ENCODE peak calls at places on chromosomes 3 and 15, in four cellular contexts. One of them, this sample, is unnamed.

GRCh38 chr3:187989458-187990153 is 164.4 kb upstream of the LPP start:
- DNase-seq in dorsolateral prefrontal cortex: no peak
- DNase-seq in PC-9: no peak
- DNase-seq in osteocyte: peak
- DNase-seq in this sample: no peak

GRCh38 chr3:14320221-14320620 is 82.2 kb upstream of the SLC6A6 start:
- DNase-seq in dorsolateral prefrontal cortex: no peak
- DNase-seq in PC-9: no peak
- DNase-seq in osteocyte: no peak
- DNase-seq in this sample: no peak

GRCh38 chr3:28606283-28606682 is 257.7 kb upstream of the AZI2 start:
- DNase-seq in dorsolateral prefrontal cortex: no peak
- DNase-seq in PC-9: no peak
- DNase-seq in osteocyte: no peak
- DNase-seq in this sample: no peak

GRCh38 chr15:70121656-70122297 is 24.1 kb upstream of the TLE3 start:
- DNase-seq in dorsolateral prefrontal cortex: no peak
- DNase-seq in PC-9: no peak
- DNase-seq in osteocyte: no peak
- DNase-seq in this sample: peak

GRCh38 chr3:129103296-129103695 is 18.3 kb downstream of the RAB43 start:
- DNase-seq in dorsolateral prefrontal cortex: no peak
- DNase-seq in PC-9: no peak
- DNase-seq in osteocyte: no peak
- DNase-seq in this sample: no peak

GRCh38 chr3:78734048-78734637 is 1033.7 kb downstream of the ROBO1 start:
- DNase-seq in dorsolateral prefrontal cortex: no peak
- DNase-seq in PC-9: no peak
- DNase-seq in osteocyte: no peak
- DNase-seq in this sample: peak

GRCh38 chr3:64214002-64214696 is 11.1 kb downstream of the PRICKLE2 start:
- DNase-seq in dorsolateral prefrontal cortex: no peak
- DNase-seq in PC-9: peak
- DNase-seq in osteocyte: no peak
- DNase-seq in this sample: peak

GRCh38 chr3:48989126-48989795 is 780 bp upstream of the P4HTM start:
- DNase-seq in dorsolateral prefrontal cortex: no peak
- DNase-seq in PC-9: no peak
- DNase-seq in osteocyte: no peak
- DNase-seq in this sample: no peak

GRCh38 chr15:92377083-92377789 is 16.4 kb upstream of the ST8SIA2 start:
- DNase-seq in dorsolateral prefrontal cortex: peak
- DNase-seq in PC-9: no peak
- DNase-seq in osteocyte: no peak
- DNase-seq in this sample: no peak

GRCh38 chr3:177041021-177041729 is 156.1 kb downstream of the TBL1XR1 start:
- DNase-seq in dorsolateral prefrontal cortex: no peak
- DNase-seq in PC-9: no peak
- DNase-seq in osteocyte: no peak
- DNase-seq in this sample: peak

GRCh38 chr15:51801391-51801835 is 28.0 kb upstream of the TMOD3 start:
- DNase-seq in dorsolateral prefrontal cortex: no peak
- DNase-seq in PC-9: peak
- DNase-seq in osteocyte: no peak
- DNase-seq in this sample: peak

GRCh38 chr3:18443670-18444596 is 18.8 kb upstream of the SATB1 start:
- DNase-seq in dorsolateral prefrontal cortex: peak
- DNase-seq in PC-9: no peak
- DNase-seq in osteocyte: no peak
- DNase-seq in this sample: no peak

GRCh38 chr3:157500232-157500631 is 3.0 kb downstream of the VEPH1 start:
- DNase-seq in dorsolateral prefrontal cortex: no peak
- DNase-seq in PC-9: peak
- DNase-seq in osteocyte: no peak
- DNase-seq in this sample: no peak

GRCh38 chr3:151107701-151108100 is 22.2 kb downstream of the MED12L start:
- DNase-seq in dorsolateral prefrontal cortex: no peak
- DNase-seq in PC-9: peak
- DNase-seq in osteocyte: no peak
- DNase-seq in this sample: no peak

GRCh38 chr15:74235962-74236361 is at the start of gene CCDC33:
- DNase-seq in dorsolateral prefrontal cortex: no peak
- DNase-seq in PC-9: peak
- DNase-seq in osteocyte: no peak
- DNase-seq in this sample: no peak

GRCh38 chr3:61158676-61159075 is 92.6 kb downstream of the FHIT start:
- DNase-seq in dorsolateral prefrontal cortex: no peak
- DNase-seq in PC-9: no peak
- DNase-seq in osteocyte: no peak
- DNase-seq in this sample: no peak

GRCh38 chr3:111577798-111578685 is 17.1 kb downstream of the ZBED2 start:
- DNase-seq in dorsolateral prefrontal cortex: no peak
- DNase-seq in PC-9: peak
- DNase-seq in osteocyte: no peak
- DNase-seq in this sample: peak
- TF ChIP-seq CTCF in dorsolateral prefrontal cortex: no peak
- TF ChIP-seq CTCF in PC-9: peak
- TF ChIP-seq CTCF in osteocyte: peak
- TF ChIP-seq CTCF in this sample: peak

DNA sequence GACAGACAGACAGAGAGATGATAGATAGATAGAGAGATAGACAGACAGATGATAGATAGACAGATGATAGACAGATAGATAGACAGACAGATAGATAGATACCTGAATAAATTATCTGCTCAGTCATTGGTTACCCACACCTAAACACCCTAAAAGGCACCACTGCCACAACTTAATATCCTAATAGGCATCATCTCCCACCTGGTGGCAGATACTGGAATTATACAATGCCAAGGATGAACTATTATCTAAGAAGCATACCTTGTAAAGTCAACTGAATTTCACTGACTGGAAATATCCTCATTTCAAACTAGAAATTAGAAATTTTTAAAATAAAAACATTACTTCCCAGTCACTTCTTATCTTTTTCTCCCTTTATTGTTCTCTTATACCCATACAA is 19.4 kb upstream of the ATP8B4 start:
- DNase-seq in dorsolateral prefrontal cortex: no peak
- DNase-seq in PC-9: no peak
- DNase-seq in osteocyte: no peak
- DNase-seq in this sample: no peak
- TF ChIP-seq CTCF in dorsolateral prefrontal cortex: no peak
- TF ChIP-seq CTCF in PC-9: no peak
- TF ChIP-seq CTCF in osteocyte: no peak
- TF ChIP-seq CTCF in this sample: peak

DNA sequence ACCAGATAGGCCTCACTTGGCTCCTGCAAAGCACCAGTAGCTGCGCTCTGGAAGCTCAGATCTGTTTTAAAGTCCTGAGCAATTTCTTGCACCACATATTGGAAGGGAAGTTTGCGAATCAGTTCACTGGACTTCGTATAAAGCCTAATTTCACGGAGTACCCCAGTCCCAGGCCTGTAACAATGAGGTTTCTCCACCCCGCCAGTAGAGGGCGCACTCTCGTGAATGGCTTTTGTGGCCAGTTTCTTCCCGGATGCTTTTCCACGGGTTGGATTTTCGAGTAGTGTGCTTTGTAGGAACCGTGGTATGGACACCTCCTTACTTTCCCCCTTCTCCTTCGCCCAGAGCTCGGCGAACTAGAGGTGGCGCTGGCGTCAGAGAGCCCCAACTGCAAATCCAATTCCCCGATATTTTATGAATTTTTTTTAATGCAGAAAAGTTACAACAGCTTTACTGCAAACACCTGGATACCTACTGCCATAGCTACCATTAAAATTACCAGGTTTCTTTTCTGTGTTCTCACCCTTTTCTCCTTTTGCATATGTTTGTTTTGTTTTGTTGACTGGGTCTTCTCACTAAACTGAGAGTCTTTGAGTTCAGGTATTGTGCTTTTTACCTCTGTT is 13.3 kb downstream of the RARB start:
- DNase-seq in dorsolateral prefrontal cortex: no peak
- DNase-seq in PC-9: no peak
- DNase-seq in osteocyte: no peak
- DNase-seq in this sample: no peak
- TF ChIP-seq CTCF in dorsolateral prefrontal cortex: peak
- TF ChIP-seq CTCF in PC-9: peak
- TF ChIP-seq CTCF in osteocyte: peak
- TF ChIP-seq CTCF in this sample: peak

GRCh38 chr3:123584284-123584987 is 417 bp downstream of the HACD2 start:
- DNase-seq in dorsolateral prefrontal cortex: peak
- DNase-seq in PC-9: no peak
- DNase-seq in osteocyte: peak
- DNase-seq in this sample: no peak
- TF ChIP-seq CTCF in dorsolateral prefrontal cortex: no peak
- TF ChIP-seq CTCF in PC-9: no peak
- TF ChIP-seq CTCF in osteocyte: peak
- TF ChIP-seq CTCF in this sample: no peak

DNA sequence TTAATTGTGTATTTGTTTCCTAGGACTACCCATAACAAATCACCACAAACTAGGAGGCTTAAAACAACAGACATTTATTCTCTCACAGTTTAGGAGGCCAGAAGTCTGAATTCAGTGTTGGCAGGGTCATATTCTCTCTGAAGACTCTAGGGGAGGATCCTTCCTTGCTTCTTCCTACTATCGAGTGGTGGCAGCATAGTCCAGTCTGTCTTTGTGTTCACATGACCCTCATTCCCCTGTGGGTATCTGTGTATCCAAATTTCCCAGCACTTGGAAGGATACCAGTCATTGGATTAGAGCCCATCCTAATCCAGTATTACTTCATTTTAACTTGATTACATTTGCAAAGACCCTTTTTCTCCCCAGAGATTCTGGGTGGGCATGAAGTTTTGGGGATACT is 63.8 kb downstream of the GMPS start:
- DNase-seq in dorsolateral prefrontal cortex: no peak
- DNase-seq in PC-9: no peak
- DNase-seq in osteocyte: no peak
- DNase-seq in this sample: no peak
- TF ChIP-seq CTCF in dorsolateral prefrontal cortex: no peak
- TF ChIP-seq CTCF in PC-9: no peak
- TF ChIP-seq CTCF in osteocyte: no peak
- TF ChIP-seq CTCF in this sample: no peak

GRCh38 chr15:94168250-94168649 is 63.1 kb upstream of the MCTP2 start:
- DNase-seq in dorsolateral prefrontal cortex: no peak
- DNase-seq in PC-9: no peak
- DNase-seq in osteocyte: no peak
- DNase-seq in this sample: no peak
- TF ChIP-seq CTCF in dorsolateral prefrontal cortex: no peak
- TF ChIP-seq CTCF in PC-9: peak
- TF ChIP-seq CTCF in osteocyte: no peak
- TF ChIP-seq CTCF in this sample: no peak